ENCODE peak calls at places on chromosomes 5 and 9, in six cellular contexts. D, G, I, W, B and N are unnamed samples.

GRCh38 chr5:158807947-158808346 is 291.8 kb downstream of the EBF1 start:
- DNase-seq in D (no peak), G (no peak), I (no peak), W (peak), B (no peak), N (no peak)

GRCh38 chr9:71326360-71326759 is 204.9 kb upstream of the TRPM3 start:
- DNase-seq in D (no peak), G (no peak), I (no peak), W (no peak), B (no peak), N (no peak)

GRCh38 chr5:125446986-125447385 is 700.5 kb upstream of the ZNF608 start:
- DNase-seq in D (no peak), G (no peak), I (no peak), W (no peak), B (no peak), N (no peak)

GRCh38 chr5:28896949-28897348 is 1858.6 kb upstream of the CDH9 start:
- DNase-seq in D (peak), G (no peak), I (no peak), W (no peak), B (no peak), N (no peak)

GRCh38 chr9:76365028-76365427 is 29.2 kb downstream of the RFK start:
- DNase-seq in D (peak), G (no peak), I (no peak), W (no peak), B (no peak), N (no peak)

GRCh38 chr9:136052433-136052880 is 42.6 kb downstream of the NACC2 start:
- DNase-seq in D (peak), G (no peak), I (no peak), W (no peak), B (no peak), N (peak)

GRCh38 chr5:168086104-168086610 is 205.3 kb upstream of the WWC1 start:
- DNase-seq in D (peak), G (no peak), I (no peak), W (no peak), B (no peak), N (no peak)

GRCh38 chr9:9560382-9561035 is 1052.3 kb downstream of the PTPRD start:
- DNase-seq in D (no peak), G (no peak), I (no peak), W (no peak), B (no peak), N (no peak)

GRCh38 chr9:16455842-16456241 is 414.6 kb downstream of the BNC2 start:
- DNase-seq in D (no peak), G (no peak), I (no peak), W (no peak), B (no peak), N (no peak)

GRCh38 chr9:125513634-125514413 is 193.2 kb downstream of the MAPKAP1 start:
- DNase-seq in D (peak), G (peak), I (no peak), W (peak), B (peak), N (no peak)

DNA sequence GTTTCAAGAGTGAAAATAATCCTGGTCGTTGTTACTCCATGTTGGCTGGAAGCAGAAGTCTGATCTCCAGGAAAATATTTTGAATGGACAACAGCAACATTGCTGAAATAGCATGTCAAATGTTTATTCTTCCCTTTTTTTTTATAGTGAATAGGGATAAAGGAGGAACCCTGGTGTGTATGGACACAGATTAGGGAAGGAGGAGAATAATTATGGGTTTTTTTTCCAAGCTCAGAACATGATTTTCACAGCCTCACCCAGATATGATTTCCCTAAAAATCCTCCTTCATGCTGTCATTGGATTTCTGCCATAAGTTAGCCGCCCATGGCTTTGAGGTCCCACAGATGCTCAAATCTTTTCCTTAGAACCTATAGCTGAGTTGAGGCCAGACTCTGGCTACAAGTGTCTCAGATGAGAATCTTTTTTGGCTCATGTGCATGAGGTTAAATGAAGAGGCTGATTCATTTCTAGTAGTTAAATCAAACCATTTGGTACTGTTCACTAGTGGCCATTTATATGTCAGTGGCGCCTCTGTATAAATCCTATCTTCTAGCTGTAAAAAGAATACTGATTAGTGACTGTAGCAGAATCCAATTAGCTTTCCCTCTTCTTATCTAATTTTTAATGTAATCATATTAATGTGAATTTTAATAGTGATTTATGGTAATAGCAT is 65.5 kb upstream of the LIFR start:
- DNase-seq in D (no peak), G (no peak), I (no peak), W (no peak), B (no peak), N (no peak)
- TF ChIP-seq POLR2A in D (no peak), G (no peak), I (no peak), W (no peak), B (no peak), N (no peak)

DNA sequence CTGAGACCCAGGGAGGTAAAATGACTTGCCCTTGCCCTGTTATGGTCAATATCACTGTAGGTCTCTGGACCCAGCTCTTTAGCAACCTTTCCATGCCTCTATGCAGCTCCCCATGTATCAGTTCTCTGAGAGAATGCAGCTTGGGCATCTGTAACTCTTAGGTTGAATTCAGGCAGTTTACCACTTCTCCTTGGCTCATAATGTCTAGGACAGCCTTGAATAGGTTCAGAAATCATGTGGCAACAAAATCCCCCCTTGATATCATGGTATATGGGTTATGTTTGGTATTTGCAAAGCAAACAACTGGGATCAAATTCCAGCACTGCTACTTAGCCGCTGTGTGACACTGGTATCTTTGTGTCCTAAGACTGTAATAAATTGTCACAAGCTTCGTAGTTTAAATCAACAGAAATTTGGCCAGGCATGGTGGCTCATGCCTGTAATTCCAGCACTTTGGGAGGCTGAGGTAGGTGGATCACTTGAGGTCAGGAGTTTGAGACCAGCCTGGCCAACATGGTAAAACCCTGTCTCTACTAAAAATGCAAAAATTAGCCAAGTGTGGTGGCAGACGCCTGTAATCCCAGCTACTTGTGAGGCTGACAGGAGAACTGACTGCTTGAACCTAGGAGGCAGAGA is 10.7 kb upstream of the SUB1 start:
- DNase-seq in D (peak), G (no peak), I (no peak), W (no peak), B (no peak), N (no peak)
- TF ChIP-seq POLR2AphosphoS5 in D (peak), G (no peak), I (no peak), W (no peak), B (no peak), N (no peak)

GRCh38 chr5:136038635-136039034 is 9.8 kb downstream of the TGFBI start:
- DNase-seq in D (no peak), G (no peak), I (no peak), W (no peak), B (no peak), N (no peak)
- TF ChIP-seq TAF1 in D (no peak), G (no peak), I (no peak), W (no peak), B (no peak), N (no peak)

GRCh38 chr9:121599186-121599871 is 52.1 kb upstream of the DAB2IP start:
- DNase-seq in D (peak), G (no peak), I (peak), W (no peak), B (no peak), N (peak)
- TF ChIP-seq POLR2A in D (no peak), G (no peak), I (no peak), W (no peak), B (no peak), N (no peak)

GRCh38 chr9:132079391-132080071 is at the start of gene MED27:
- DNase-seq in D (peak), G (peak), I (peak), W (peak), B (peak), N (peak)
- TF ChIP-seq POLR2AphosphoS5 in D (peak), G (peak), I (no peak), W (peak), B (peak), N (peak)

GRCh38 chr9:94919376-94920098 is 193.0 kb downstream of the AOPEP start:
- DNase-seq in D (no peak), G (no peak), I (no peak), W (peak), B (no peak), N (no peak)
- TF ChIP-seq TAF1 in D (no peak), G (no peak), I (no peak), W (no peak), B (no peak), N (no peak)

GRCh38 chr9:85173967-85174366 is 504.4 kb downstream of the NTRK2 start:
- DNase-seq in D (no peak), G (no peak), I (no peak), W (no peak), B (no peak), N (no peak)
- TF ChIP-seq POLR2A in D (no peak), G (no peak), I (no peak), W (no peak), B (no peak), N (no peak)

GRCh38 chr9:121259935-121260334 is 8.0 kb upstream of the GSN start:
- DNase-seq in D (no peak), G (no peak), I (no peak), W (no peak), B (no peak), N (no peak)

GRCh38 chr9:121261107-121261460 is 6.9 kb upstream of the GSN start:
- DNase-seq in D (no peak), G (no peak), I (no peak), W (no peak), B (no peak), N (no peak)

GRCh38 chr9:121260457-121261106 is 7.4 kb upstream of the GSN start:
- DNase-seq in D (no peak), G (no peak), I (no peak), W (no peak), B (no peak), N (no peak)

GRCh38 chr9:121262953-121263352 is 5.0 kb upstream of the GSN start:
- DNase-seq in D (no peak), G (no peak), I (no peak), W (no peak), B (no peak), N (no peak)

GRCh38 chr9:121262450-121262849 is 5.5 kb upstream of the GSN start:
- DNase-seq in D (no peak), G (no peak), I (no peak), W (no peak), B (no peak), N (no peak)
- TF ChIP-seq POLR2AphosphoS5 in D (no peak), G (no peak), I (no peak), W (no peak), B (no peak), N (no peak)

GRCh38 chr5:174210927-174211326 is 165.4 kb downstream of the NSG2 start:
- DNase-seq in D (no peak), G (no peak), I (no peak), W (no peak), B (no peak), N (no peak)
- TF ChIP-seq TAF1 in D (no peak), G (no peak), I (no peak), W (no peak), B (no peak), N (no peak)

DNA sequence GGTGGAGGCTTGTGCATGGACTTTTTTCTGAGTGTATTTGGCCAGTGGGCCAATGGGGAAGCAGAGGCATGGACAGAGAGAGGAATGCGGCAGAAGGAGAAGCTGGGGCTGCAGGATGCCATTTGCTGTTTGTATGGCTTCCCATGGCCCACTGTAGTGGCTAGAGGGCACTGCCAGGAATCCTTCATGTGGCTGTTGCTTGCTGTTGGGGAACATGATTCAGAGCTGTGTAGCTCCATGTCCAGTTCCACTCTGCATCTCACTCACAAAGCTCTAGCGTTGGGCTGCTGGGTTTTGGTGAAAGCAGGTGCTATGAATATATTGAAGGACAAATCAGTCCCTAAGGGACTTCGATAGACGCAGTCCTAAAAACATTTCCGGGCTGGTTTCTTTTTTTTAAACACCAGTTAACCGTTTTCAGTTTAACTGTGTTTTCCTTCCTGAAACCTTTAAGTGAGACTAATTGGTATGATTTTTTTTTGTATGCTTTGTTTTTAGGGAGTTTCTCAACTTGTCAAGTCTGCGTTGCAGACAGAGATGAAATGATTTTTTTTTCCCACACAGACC is 51.3 kb downstream of the SLC22A5 start:
- DNase-seq in D (no peak), G (peak), I (no peak), W (no peak), B (no peak), N (no peak)
- TF ChIP-seq POLR2A in D (no peak), G (peak), I (no peak), W (no peak), B (peak), N (no peak)